ENCODE peak calls at places on chromosomes 16 and 17, in four cellular contexts. V is left lung, E is testis, O is IMR-90. H is an unnamed sample.

GRCh38 chr17:2438823-2439222 is 38.0 kb upstream of the MNT start:
- DNase-seq in V (no peak), E (no peak), O (peak; percentile 88), H (no peak)

GRCh38 chr17:18141210-18141803 is 32.8 kb downstream of the MYO15A start:
- DNase-seq in V (no peak), E (peak; percentile 47), O (peak; percentile 55), H (no peak)

GRCh38 chr16:29789775-29790182 is 772 bp upstream of the KIF22 start:
- DNase-seq in V (no peak), E (peak; percentile 20), O (no peak), H (no peak)

GRCh38 chr17:78915872-78916632 is 9.1 kb downstream of the TIMP2 start:
- DNase-seq in V (peak; percentile 73), E (peak; percentile 60), O (no peak), H (no peak)

GRCh38 chr17:2792541-2793169 is 3.6 kb upstream of the RAP1GAP2 start:
- DNase-seq in V (peak; percentile 80), E (no peak), O (no peak), H (no peak)

GRCh38 chr16:55443855-55444254 is 35.1 kb upstream of the MMP2 start:
- DNase-seq in V (no peak), E (no peak), O (no peak), H (no peak)

GRCh38 chr16:80198265-80198994 is 342.4 kb upstream of the DYNLRB2 start:
- DNase-seq in V (no peak), E (no peak), O (peak; percentile 18), H (no peak)

GRCh38 chr17:79217473-79218135 is 143.0 kb downstream of the ENGASE start:
- DNase-seq in V (peak; percentile 73), E (no peak), O (no peak), H (no peak)

GRCh38 chr16:1291576-1291974 is 17.9 kb upstream of the UBE2I start:
- DNase-seq in V (no peak), E (peak; percentile 73), O (no peak), H (peak; percentile 57)

GRCh38 chr17:47986520-47986919 is 15.6 kb downstream of the CDK5RAP3 start:
- DNase-seq in V (no peak), E (no peak), O (no peak), H (no peak)
- H3K27ac ChIP-seq in V (no peak overlapping the region), E (no peak overlapping the region), O (no peak overlapping the region), H (no peak overlapping the region)

GRCh38 chr17:19270951-19271611 is 33.9 kb downstream of the EPN2 start:
- DNase-seq in V (no peak), E (no peak), O (no peak), H (no peak)

GRCh38 chr17:19268611-19269010 is 31.4 kb downstream of the EPN2 start:
- DNase-seq in V (no peak), E (no peak), O (no peak), H (no peak)

GRCh38 chr17:19270347-19270950 is 33.3 kb downstream of the EPN2 start:
- DNase-seq in V (no peak), E (no peak), O (no peak), H (no peak)

GRCh38 chr17:19269102-19269501 is 31.9 kb downstream of the EPN2 start:
- DNase-seq in V (no peak), E (no peak), O (no peak), H (no peak)

DNA sequence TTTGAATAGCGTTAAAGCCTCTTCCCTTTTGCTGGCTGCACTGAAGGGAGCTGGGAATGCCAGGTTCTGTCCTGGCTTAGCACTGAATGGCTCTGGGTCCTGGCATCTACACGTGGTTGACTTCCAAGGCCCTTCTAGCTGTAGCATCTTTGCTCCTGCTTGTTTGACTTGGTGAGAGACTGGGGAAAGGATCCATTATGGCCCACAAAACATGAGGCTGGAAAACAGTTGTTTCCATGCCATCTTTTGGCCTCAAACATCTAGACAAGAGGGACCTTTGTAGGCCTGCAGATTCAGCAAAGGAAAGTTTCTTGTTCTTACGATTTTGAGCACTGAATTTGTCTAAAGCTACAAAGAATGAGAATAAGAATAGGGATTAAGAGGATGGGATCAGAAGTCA is 32.5 kb downstream of the EPN2 start:
- DNase-seq in V (no peak), E (no peak), O (no peak), H (no peak)
- H3K4me3 ChIP-seq in V (no peak overlapping the region), E (no peak overlapping the region), O (no peak overlapping the region), H (no peak overlapping the region)

DNA sequence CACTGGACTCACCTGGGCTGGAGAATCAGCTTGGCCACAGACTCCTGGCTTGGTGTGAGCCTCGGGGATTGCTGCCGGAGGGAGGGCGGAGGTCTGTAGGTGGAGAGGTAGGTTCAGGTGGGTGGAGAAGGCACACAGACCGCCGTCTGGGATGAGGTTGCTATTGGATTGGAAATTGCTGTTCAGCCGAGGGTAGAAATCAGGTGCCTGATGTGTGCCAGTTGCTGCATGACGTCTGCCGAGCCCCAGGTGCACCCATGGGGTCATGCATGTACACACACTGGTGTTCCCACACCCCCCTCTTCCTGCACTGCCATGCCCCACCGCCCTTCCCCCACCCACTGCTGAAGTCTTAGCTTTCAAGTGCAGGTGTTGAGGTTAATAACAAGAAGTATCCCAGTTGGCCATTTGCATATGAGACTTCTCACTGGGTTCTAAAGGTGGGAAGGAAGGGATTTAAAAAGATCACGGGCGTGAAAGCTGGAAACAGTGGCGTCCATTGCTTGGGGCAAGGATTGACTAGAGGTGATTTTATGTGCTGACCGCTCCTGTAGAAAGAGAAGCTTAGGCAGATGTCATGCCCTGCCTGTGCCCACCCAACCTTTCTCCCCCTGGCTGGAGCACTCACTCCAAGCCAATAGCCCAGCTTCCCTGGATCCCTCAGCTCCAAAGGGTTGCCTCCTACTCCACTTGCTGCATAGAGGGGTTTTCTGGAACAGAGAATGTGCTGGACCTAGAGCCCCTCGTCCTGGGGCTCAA is 193.6 kb downstream of the CCDC182 start:
- DNase-seq in V (no peak), E (no peak), O (no peak), H (no peak)
- H3K27ac ChIP-seq in V (no peak overlapping the region), E (peak overlapping the region; percentile 59), O (no peak overlapping the region), H (no peak overlapping the region)

GRCh38 chr16:23836078-23836403 is 258 bp downstream of the PRKCB start:
- DNase-seq in V (no peak), E (no peak), O (no peak), H (no peak)
- H3K4me3 ChIP-seq in V (peak overlapping the region; percentile 28), E (peak overlapping the region; percentile 48), O (no peak overlapping the region), H (peak overlapping the region; percentile 19)

GRCh38 chr17:34998205-34998604 is 17.9 kb downstream of the LIG3 start:
- DNase-seq in V (peak; percentile 93), E (peak; percentile 63), O (peak; percentile 70), H (no peak)
- H3K27ac ChIP-seq in V (peak overlapping the region; percentile 41), E (peak overlapping the region; percentile 48), O (peak overlapping the region; percentile 77), H (no peak overlapping the region)

DNA sequence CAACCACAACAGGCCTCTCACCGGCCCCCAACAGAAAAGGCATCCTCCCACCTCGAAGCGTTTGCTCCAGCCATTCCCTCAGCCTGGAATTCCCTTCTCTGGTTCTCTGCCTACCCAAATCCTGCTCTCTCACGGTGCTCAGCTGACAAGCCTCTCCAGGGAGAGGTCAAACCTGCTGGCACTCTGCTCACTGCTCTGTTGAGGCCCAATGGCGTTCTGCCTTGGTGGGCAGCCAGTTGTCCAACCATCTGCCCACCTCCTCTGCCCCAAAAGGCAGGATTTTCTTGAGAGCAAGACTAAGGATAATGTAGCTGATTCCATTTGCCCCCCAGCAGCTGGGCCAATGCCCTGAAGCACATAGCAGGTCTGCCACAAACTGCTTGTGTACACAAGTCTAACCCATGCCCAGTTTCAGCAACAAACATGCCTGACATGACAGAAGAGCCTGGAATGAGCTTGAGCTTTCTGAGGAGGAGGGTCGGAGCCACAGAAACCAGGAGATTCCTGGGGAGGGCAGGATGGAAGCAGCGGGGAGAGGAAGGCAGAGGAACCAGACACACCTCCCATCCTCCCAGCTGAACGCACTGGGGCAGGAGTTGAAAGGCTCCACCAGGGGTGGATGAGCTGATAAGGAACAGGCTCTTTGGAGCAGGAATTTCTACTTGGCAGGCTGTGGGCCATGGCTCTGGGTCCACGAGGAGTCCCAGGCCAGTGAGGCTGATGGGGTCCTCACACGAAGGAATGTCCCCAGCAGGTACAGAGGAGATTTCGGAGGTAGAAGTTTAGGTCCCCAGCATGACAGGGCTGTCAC is 23.9 kb downstream of the ARHGAP27 start:
- DNase-seq in V (peak; percentile 37), E (no peak), O (no peak), H (peak; percentile 36)
- H3K4me3 ChIP-seq in V (peak overlapping the region; percentile 12), E (no peak overlapping the region), O (no peak overlapping the region), H (no peak overlapping the region)

DNA sequence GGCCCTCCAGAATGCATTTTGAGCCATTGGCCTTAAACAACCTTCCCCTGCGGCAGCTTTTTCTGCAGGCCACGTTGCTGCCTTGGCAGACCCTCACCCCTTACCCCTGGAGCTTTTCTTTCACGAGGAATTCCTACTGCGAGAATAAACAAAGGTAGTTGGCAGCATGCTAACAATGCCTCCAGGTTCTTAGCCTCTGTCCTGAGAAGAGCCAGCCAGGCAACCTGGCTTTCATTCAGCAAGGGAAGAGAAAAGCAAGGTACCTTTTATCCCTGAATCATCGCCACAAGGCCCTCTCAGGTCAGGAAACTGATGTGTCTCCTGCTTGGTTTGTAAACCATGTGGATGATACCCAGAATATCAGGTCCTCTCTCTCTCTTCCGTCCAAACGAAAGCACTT is 173.1 kb upstream of the CACNG5 start:
- DNase-seq in V (no peak), E (no peak), O (no peak), H (no peak)
- H3K27ac ChIP-seq in V (no peak overlapping the region), E (no peak overlapping the region), O (no peak overlapping the region), H (peak overlapping the region; percentile 11)